ENCODE peak calls at places on chromosomes 1 and 21, in four cellular contexts. V is HCT116, N is HepG2, L is K562. Y is an unnamed sample.

GRCh38 chr1:214318356-214318755 is 37.4 kb downstream of the SMYD2 start:
- DNase-seq in V (no peak), L (no peak), N (no peak), Y (no peak)

GRCh38 chr1:176791911-176792310 is 328.9 kb downstream of the PAPPA2 start:
- DNase-seq in N (no peak), L (no peak), V (no peak), Y (no peak)

GRCh38 chr21:28235169-28235892 is 757.3 kb downstream of the LTN1 start:
- DNase-seq in N (no peak), V (no peak), L (no peak), Y (no peak)

GRCh38 chr1:235901461-235901860 is 34.8 kb upstream of the LYST start:
- DNase-seq in L (no peak), V (no peak), N (no peak), Y (no peak)

GRCh38 chr1:159927211-159927886 is 2.0 kb upstream of the TAGLN2 start:
- DNase-seq in N (no peak), V (no peak), L (no peak), Y (no peak)

GRCh38 chr1:246566128-246566807 is at the start of the genes CNST and TFB2M:
- DNase-seq in V (peak), L (peak), N (peak), Y (peak)

GRCh38 chr1:153939476-153939875 is 7.0 kb downstream of the DENND4B start:
- DNase-seq in V (no peak), N (no peak), L (no peak), Y (peak)

GRCh38 chr1:201718346-201719202 is 110.4 kb upstream of the IPO9 start:
- DNase-seq in V (no peak), L (peak), N (no peak), Y (no peak)

GRCh38 chr1:23804183-23804582 is 3.6 kb upstream of the GALE start:
- DNase-seq in L (peak), V (no peak), N (no peak), Y (peak)

GRCh38 chr1:160806109-160806665 is 10.2 kb downstream of the LY9 start:
- DNase-seq in V (no peak), L (no peak), N (no peak), Y (no peak)

GRCh38 chr1:183998045-183998444 is 39.5 kb downstream of the COLGALT2 start:
- DNase-seq in V (no peak), N (no peak), L (no peak), Y (no peak)

GRCh38 chr1:111197598-111198289 is 2.7 kb downstream of the DENND2D start:
- DNase-seq in V (no peak), L (peak), N (no peak), Y (no peak)

GRCh38 chr1:78081980-78082860 is 36.5 kb downstream of the GIPC2 start:
- DNase-seq in L (no peak), V (no peak), N (no peak), Y (no peak)

DNA sequence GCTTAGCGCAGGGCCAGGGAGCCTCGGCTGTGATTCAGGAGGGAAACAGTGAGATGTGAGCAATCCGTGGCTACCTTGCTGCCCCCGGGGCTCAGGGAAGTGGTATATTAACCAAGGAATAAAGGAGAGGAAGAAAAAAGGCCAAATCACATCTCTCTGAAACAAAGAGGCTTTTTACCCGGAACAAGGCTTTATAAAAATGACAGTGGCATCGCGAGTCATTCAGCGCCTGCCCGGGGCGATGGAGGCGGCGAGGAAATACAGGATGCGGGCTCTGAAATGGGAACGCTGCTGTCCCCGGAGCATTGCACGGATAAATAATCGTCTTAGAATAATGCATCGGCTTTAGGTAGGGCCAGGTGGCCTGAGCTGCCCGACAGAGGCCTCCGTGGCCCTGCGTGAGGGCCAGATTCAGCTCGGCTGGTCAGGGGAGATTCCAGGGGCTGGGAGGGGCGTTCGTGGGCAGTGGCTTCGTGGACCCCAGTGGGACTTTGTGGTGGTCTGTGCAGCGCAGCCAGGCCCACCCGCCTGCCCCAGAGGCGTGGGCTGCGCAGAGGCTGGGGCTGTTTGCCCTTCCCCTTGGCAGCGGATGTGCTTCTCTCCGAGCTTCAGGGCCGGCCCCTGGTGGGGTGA is 104.2 kb downstream of the PRDM16 start:
- DNase-seq in N (no peak), V (no peak), L (no peak), Y (no peak)
- TF ChIP-seq ELF1 in N (no peak), V (no peak), L (no peak), Y (no peak)

DNA sequence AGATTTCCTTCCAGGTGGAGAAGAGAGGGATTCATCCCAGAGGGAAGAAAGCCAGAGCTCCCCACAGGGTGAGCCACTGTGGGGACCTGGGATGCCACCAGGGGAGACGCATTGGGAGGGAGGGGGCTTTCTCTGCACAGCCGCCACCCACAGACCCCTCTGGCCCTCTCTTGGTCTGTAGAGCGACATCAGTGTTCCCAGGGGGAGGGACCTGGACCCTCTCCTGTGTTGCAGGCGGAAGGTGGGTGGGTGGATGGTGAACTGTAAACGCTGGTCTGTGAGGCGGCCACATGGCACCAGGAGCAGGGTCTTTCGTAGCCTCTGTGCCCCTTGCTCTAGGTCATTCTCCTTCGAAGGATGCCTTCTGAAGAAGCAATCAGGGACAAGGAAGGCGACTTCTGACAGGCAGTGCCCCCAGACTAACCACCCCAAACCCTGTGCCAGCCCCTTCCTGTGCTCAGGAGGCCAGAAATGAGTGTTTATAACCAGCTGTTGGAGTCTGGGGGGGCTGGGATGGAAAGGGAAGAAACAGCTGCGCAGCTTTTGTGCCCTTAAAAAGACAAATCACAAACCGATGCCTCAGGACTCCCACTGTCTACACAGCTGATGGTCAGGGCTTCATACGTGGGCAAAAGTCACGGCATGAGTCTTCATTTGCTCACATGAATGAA is 121.4 kb upstream of the ZBTB40 start:
- DNase-seq in N (no peak), V (no peak), L (no peak), Y (no peak)
- TF ChIP-seq SIN3A in N (no peak), V (no peak), L (no peak), Y (no peak)

GRCh38 chr1:152515454-152515823 is 1.2 kb downstream of the CRCT1 start:
- DNase-seq in N (no peak), L (no peak), V (no peak), Y (peak)
- TF ChIP-seq ELF1 in N (no peak), L (no peak), V (no peak), Y (no peak)

GRCh38 chr21:44710756-44711326 is 531 bp downstream of the TSPEAR start:
- DNase-seq in N (no peak), V (no peak), L (no peak), Y (peak)

GRCh38 chr21:44708213-44708865 is 3.0 kb downstream of the TSPEAR start:
- DNase-seq in V (no peak), L (no peak), N (no peak), Y (peak)

GRCh38 chr21:44710294-44710665 is 1.1 kb downstream of the TSPEAR start:
- DNase-seq in L (no peak), N (no peak), V (no peak), Y (peak)

GRCh38 chr21:44709426-44710293 is 1.7 kb downstream of the TSPEAR start:
- DNase-seq in V (no peak), N (no peak), L (no peak), Y (peak)

DNA sequence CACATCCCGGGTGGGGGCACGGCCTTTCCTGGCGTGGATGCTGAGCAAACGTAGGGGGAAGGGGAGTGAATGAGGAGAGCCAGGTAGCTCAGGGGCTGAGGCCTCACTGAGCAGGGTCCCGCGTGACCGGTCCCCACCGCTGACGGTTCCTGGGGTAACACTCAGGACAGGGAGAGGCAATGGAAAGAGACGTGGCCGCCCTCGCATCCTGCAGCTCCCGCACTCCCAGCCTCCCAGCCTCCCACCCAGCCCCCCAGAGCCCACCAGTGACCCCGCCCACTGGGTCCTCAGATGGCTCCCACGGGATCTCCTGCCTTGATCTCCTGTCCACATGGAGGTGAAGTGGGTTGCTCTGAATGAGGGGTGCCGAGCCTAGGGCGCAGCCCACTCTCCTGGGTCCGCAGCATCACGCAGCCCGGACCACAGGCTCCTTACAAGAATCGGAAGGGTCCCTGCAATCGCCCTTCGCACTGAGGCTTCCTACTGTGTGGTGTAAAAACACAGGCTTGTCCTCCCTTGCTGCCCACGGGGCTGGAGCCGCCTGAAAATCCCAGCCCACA is 2.4 kb downstream of the TSPEAR start:
- DNase-seq in L (no peak), V (no peak), N (no peak), Y (peak)
- TF ChIP-seq SIN3A in L (no peak), V (no peak), N (no peak), Y (no peak)

GRCh38 chr1:31936278-31936965 is 1.7 kb downstream of the PTP4A2 start:
- DNase-seq in N (no peak), L (no peak), V (no peak), Y (no peak)
- TF ChIP-seq ELF1 in N (no peak), L (no peak), V (no peak), Y (no peak)

DNA sequence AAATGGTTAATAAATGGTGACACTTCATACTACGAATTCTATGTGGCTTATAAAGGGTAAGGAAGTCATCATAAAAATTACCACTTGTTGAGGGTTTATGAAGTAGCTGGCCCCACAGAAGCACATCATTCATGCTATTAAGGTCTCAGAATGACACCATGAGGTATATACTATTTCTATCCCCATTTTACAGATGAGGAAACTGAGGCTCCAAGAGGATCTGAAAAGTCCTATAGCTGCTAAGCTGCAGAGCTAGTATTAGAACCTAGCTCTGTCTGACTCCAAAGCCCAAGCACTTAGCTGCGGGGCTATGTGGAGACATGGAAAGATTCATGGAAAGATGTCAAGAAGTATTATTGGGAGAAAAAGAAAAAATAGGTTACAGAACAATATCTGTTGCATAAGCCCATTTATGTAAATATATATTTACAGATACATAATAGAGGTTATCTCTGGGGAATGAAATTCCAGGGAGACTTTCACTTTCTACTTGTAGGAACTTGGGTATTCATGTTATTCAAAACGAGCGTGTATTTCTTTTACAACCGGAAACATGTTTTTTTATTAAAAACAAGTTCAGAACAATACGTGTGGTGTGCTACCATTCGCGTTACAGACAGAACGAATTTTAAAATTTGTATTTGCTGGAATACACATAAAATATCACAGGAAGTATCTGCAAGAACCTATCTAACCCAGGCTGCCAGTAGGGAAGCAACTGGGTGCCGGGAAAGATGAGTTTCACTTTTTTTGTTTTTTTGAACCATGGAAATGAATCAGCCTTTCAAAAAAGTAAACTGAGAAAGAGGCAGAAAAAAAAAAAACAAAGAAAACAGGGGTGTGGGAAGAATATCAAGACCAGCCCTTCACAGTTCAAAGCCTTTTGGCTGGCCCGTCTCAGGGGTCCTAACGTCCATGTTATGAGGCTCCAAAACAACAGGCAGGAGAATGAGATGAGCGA is 13.4 kb downstream of the SPOCD1 start:
- DNase-seq in V (no peak), N (no peak), L (no peak), Y (no peak)
- TF ChIP-seq SIN3A in V (no peak), N (no peak), L (no peak), Y (no peak)

GRCh38 chr1:47471163-47471562 is 33.3 kb downstream of the FOXD2 start:
- DNase-seq in V (no peak), N (no peak), L (no peak), Y (no peak)

GRCh38 chr1:47469910-47470309 is 32.1 kb downstream of the FOXD2 start:
- DNase-seq in L (peak), V (no peak), N (no peak), Y (no peak)

GRCh38 chr1:47468759-47469404 is 31.0 kb downstream of the FOXD2 start:
- DNase-seq in V (no peak), L (no peak), N (no peak), Y (no peak)

GRCh38 chr1:47465605-47466004 is 27.8 kb downstream of the FOXD2 start:
- DNase-seq in N (no peak), L (no peak), V (no peak), Y (no peak)

DNA sequence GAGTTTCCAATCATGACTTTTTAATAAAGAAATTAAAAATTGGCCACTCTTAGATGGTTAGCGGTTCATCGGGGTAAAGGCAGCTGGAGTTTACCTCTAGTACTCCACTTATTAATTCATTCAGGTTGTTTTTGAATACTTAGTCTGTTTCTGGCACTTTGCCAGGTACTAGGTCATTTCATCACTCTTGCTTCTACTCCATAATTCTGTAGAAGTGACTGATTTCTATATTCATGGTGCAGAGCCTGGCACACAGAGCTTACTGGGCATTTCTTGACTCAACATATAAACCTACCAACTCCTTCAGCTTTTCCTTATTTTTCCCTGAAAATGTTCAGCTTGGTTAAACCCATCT is 31.5 kb downstream of the FOXD2 start:
- DNase-seq in V (no peak), N (no peak), L (no peak), Y (no peak)
- TF ChIP-seq ELF1 in V (no peak), N (no peak), L (no peak), Y (no peak)

DNA sequence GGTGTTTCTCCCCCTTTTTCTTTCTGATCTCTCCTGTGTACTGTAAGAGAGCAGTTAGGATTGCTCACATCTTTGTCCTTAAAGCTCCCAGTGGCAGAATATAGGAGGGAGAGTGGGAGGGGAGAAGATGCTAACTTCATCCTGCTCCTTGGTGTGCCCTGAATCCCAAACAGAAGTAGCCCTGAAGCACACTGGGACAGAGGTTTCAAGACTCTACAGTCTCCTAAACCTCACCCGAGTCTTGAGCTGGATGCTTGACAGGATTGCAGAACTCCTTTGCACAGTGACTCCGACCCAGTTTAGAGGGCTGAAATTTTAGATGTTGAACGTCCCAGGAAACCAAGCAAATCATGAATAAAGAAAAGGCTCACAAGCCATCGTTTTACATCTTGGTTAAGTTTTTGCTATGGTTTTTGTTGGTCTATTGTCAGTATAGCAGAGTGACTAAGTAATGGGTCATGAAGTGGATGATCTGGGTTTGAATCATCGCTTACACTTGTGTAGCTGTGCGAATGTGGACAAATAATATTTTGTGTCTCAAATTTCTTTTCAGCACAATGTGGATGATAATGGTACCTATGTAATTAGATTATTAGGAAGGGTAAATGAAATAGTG is 37.5 kb downstream of the XCL2 start:
- DNase-seq in V (peak), N (no peak), L (no peak), Y (no peak)
- TF ChIP-seq SIN3A in V (no peak), N (no peak), L (no peak), Y (no peak)

DNA sequence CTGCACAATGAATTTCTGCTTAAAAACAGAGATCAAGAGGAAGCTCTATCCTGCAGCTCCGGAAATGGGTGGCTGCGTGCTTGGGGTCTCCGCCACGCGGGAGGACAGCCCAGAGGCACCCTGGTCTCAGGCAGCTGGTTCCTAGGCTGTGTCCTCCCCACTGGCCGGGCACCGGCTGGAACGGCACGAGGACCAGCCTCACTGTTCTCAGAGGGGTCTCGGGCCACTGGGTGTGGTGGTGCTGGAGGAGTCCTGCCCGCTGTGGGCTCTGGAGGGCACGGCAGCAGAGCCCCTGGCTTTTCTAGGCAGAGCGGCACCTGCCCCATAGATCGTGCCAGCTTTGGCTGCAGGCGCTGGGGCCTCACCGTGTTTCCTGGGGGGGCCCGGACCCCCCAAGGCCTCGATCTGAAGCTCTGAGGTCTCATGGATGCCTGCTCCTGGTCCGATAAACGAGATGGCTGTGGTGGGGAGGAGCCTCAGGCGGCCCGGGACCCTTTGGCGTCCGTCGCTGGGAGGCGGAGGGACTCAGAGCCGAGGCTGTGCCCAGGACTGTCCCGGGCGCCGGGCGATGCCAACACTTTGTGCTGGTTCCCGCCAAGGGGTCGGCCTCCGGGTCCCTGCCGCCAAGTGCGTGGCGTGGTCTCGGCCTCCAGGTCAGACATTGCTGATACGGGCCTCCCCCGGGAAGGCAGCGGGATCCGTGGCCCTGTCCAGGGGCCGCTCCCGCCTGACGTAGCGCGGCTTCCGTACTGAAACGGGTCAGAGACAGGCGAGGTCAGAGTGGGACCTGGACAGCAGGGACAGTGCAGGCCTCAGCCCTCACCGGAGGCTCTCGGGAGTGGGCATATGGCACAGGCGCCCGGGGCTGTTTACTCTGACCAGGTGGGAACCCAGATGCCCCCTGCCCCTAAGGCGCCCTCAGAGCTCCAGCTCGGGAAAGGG is 8.4 kb upstream of the RNF223 start:
- DNase-seq in L (no peak), N (no peak), V (no peak), Y (peak)
- TF ChIP-seq ELF1 in L (no peak), N (no peak), V (no peak), Y (no peak)

Y was measured in SK-N-SH.